ENCODE peak calls at places on chromosomes 2 and 18, in ten cellular contexts. One of them, this sample, is unnamed.

GRCh38 chr2:125172181-125172580 is 1147.1 kb downstream of the CNTNAP5 start:
- DNase-seq in tibial nerve: no peak
- DNase-seq in NCI-H2029: no peak
- DNase-seq in Right ventricle myocardium superior: no peak
- DNase-seq in activated T-helper 1 cell treated with Interleukin-2 at 50 U/mL for 16 hours: no peak
- DNase-seq in uterus: no peak
- DNase-seq in cerebellar cortex: no peak
- DNase-seq in NCI-H82: no peak
- DNase-seq in GM20000: no peak
- DNase-seq in IMR-90: no peak
- DNase-seq in this sample: peak

GRCh38 chr2:216188268-216188850 is 79.2 kb downstream of the XRCC5 start:
- DNase-seq in tibial nerve: no peak
- DNase-seq in NCI-H2029: no peak
- DNase-seq in Right ventricle myocardium superior: no peak
- DNase-seq in activated T-helper 1 cell treated with Interleukin-2 at 50 U/mL for 16 hours: no peak
- DNase-seq in uterus: no peak
- DNase-seq in cerebellar cortex: no peak
- DNase-seq in NCI-H82: no peak
- DNase-seq in GM20000: no peak
- DNase-seq in IMR-90: no peak
- DNase-seq in this sample: no peak

GRCh38 chr2:85642725-85643124 is 25.3 kb downstream of the SFTPB start:
- DNase-seq in tibial nerve: no peak
- DNase-seq in NCI-H2029: no peak
- DNase-seq in Right ventricle myocardium superior: no peak
- DNase-seq in activated T-helper 1 cell treated with Interleukin-2 at 50 U/mL for 16 hours: no peak
- DNase-seq in uterus: no peak
- DNase-seq in cerebellar cortex: no peak
- DNase-seq in NCI-H82: no peak
- DNase-seq in GM20000: no peak
- DNase-seq in IMR-90: no peak
- DNase-seq in this sample: no peak

GRCh38 chr2:73235315-73236028 is 1.4 kb downstream of the CCT7 start:
- DNase-seq in tibial nerve: no peak
- DNase-seq in NCI-H2029: no peak
- DNase-seq in Right ventricle myocardium superior: no peak
- DNase-seq in activated T-helper 1 cell treated with Interleukin-2 at 50 U/mL for 16 hours: no peak
- DNase-seq in uterus: no peak
- DNase-seq in cerebellar cortex: no peak
- DNase-seq in NCI-H82: no peak
- DNase-seq in GM20000: no peak
- DNase-seq in IMR-90: no peak
- DNase-seq in this sample: no peak

GRCh38 chr2:29011650-29012060 is 30.6 kb downstream of the TOGARAM2 start:
- DNase-seq in tibial nerve: peak
- DNase-seq in NCI-H2029: peak
- DNase-seq in Right ventricle myocardium superior: peak
- DNase-seq in activated T-helper 1 cell treated with Interleukin-2 at 50 U/mL for 16 hours: peak
- DNase-seq in uterus: no peak
- DNase-seq in cerebellar cortex: peak
- DNase-seq in NCI-H82: peak
- DNase-seq in GM20000: no peak
- DNase-seq in IMR-90: no peak
- DNase-seq in this sample: peak

GRCh38 chr2:197209742-197210408 is 100.7 kb downstream of the ANKRD44 start:
- DNase-seq in tibial nerve: no peak
- DNase-seq in NCI-H2029: no peak
- DNase-seq in Right ventricle myocardium superior: no peak
- DNase-seq in activated T-helper 1 cell treated with Interleukin-2 at 50 U/mL for 16 hours: no peak
- DNase-seq in uterus: no peak
- DNase-seq in cerebellar cortex: no peak
- DNase-seq in NCI-H82: no peak
- DNase-seq in GM20000: peak
- DNase-seq in IMR-90: no peak
- DNase-seq in this sample: no peak

GRCh38 chr2:12722445-12723316 is 5.9 kb downstream of the TRIB2 start:
- DNase-seq in tibial nerve: no peak
- DNase-seq in NCI-H2029: no peak
- DNase-seq in Right ventricle myocardium superior: no peak
- DNase-seq in activated T-helper 1 cell treated with Interleukin-2 at 50 U/mL for 16 hours: no peak
- DNase-seq in uterus: no peak
- DNase-seq in cerebellar cortex: no peak
- DNase-seq in NCI-H82: no peak
- DNase-seq in GM20000: no peak
- DNase-seq in IMR-90: no peak
- DNase-seq in this sample: no peak

GRCh38 chr2:38740851-38741541 is 10.2 kb downstream of the SRSF7 start:
- DNase-seq in tibial nerve: no peak
- DNase-seq in NCI-H2029: no peak
- DNase-seq in Right ventricle myocardium superior: no peak
- DNase-seq in activated T-helper 1 cell treated with Interleukin-2 at 50 U/mL for 16 hours: no peak
- DNase-seq in uterus: no peak
- DNase-seq in cerebellar cortex: peak
- DNase-seq in NCI-H82: peak
- DNase-seq in GM20000: no peak
- DNase-seq in IMR-90: peak
- DNase-seq in this sample: peak

GRCh38 chr2:18777250-18777812 is 188.0 kb upstream of the NT5C1B start:
- DNase-seq in tibial nerve: no peak
- DNase-seq in NCI-H2029: no peak
- DNase-seq in Right ventricle myocardium superior: no peak
- DNase-seq in activated T-helper 1 cell treated with Interleukin-2 at 50 U/mL for 16 hours: no peak
- DNase-seq in uterus: no peak
- DNase-seq in cerebellar cortex: no peak
- DNase-seq in NCI-H82: peak
- DNase-seq in GM20000: no peak
- DNase-seq in IMR-90: no peak
- DNase-seq in this sample: no peak

GRCh38 chr2:73072416-73072815 is 904 bp upstream of the SFXN5 start:
- DNase-seq in tibial nerve: no peak
- DNase-seq in NCI-H2029: no peak
- DNase-seq in Right ventricle myocardium superior: no peak
- DNase-seq in activated T-helper 1 cell treated with Interleukin-2 at 50 U/mL for 16 hours: no peak
- DNase-seq in uterus: no peak
- DNase-seq in cerebellar cortex: no peak
- DNase-seq in NCI-H82: peak
- DNase-seq in GM20000: no peak
- DNase-seq in IMR-90: no peak
- DNase-seq in this sample: no peak

GRCh38 chr18:62458868-62459716 is 63.7 kb upstream of the ZCCHC2 start:
- DNase-seq in tibial nerve: no peak
- DNase-seq in NCI-H2029: no peak
- DNase-seq in Right ventricle myocardium superior: peak
- DNase-seq in activated T-helper 1 cell treated with Interleukin-2 at 50 U/mL for 16 hours: no peak
- DNase-seq in uterus: no peak
- DNase-seq in cerebellar cortex: no peak
- DNase-seq in NCI-H82: no peak
- DNase-seq in GM20000: no peak
- DNase-seq in IMR-90: no peak
- DNase-seq in this sample: no peak

GRCh38 chr18:28511421-28511821 is 334.5 kb upstream of the CDH2 start:
- DNase-seq in tibial nerve: no peak
- DNase-seq in NCI-H2029: no peak
- DNase-seq in Right ventricle myocardium superior: no peak
- DNase-seq in activated T-helper 1 cell treated with Interleukin-2 at 50 U/mL for 16 hours: no peak
- DNase-seq in uterus: no peak
- DNase-seq in cerebellar cortex: no peak
- DNase-seq in NCI-H82: no peak
- DNase-seq in GM20000: no peak
- DNase-seq in IMR-90: peak
- DNase-seq in this sample: peak

GRCh38 chr18:55886886-55887285 is 298.9 kb upstream of the TCF4 start:
- DNase-seq in tibial nerve: no peak
- DNase-seq in NCI-H2029: no peak
- DNase-seq in Right ventricle myocardium superior: no peak
- DNase-seq in activated T-helper 1 cell treated with Interleukin-2 at 50 U/mL for 16 hours: no peak
- DNase-seq in uterus: no peak
- DNase-seq in cerebellar cortex: no peak
- DNase-seq in NCI-H82: no peak
- DNase-seq in GM20000: no peak
- DNase-seq in IMR-90: no peak
- DNase-seq in this sample: no peak

GRCh38 chr18:28690100-28690499 is 513.2 kb upstream of the CDH2 start:
- DNase-seq in tibial nerve: no peak
- DNase-seq in NCI-H2029: no peak
- DNase-seq in Right ventricle myocardium superior: no peak
- DNase-seq in activated T-helper 1 cell treated with Interleukin-2 at 50 U/mL for 16 hours: no peak
- DNase-seq in uterus: no peak
- DNase-seq in cerebellar cortex: no peak
- DNase-seq in NCI-H82: no peak
- DNase-seq in GM20000: no peak
- DNase-seq in IMR-90: no peak
- DNase-seq in this sample: no peak

GRCh38 chr2:157443795-157444642 is at the start of gene CYTIP:
- DNase-seq in tibial nerve: peak
- DNase-seq in NCI-H2029: no peak
- DNase-seq in Right ventricle myocardium superior: no peak
- DNase-seq in activated T-helper 1 cell treated with Interleukin-2 at 50 U/mL for 16 hours: no peak
- DNase-seq in uterus: no peak
- DNase-seq in cerebellar cortex: no peak
- DNase-seq in NCI-H82: no peak
- DNase-seq in GM20000: peak
- DNase-seq in IMR-90: no peak
- DNase-seq in this sample: no peak

GRCh38 chr2:173669271-173669853 is 295.8 kb downstream of the SP3 start:
- DNase-seq in tibial nerve: no peak
- DNase-seq in NCI-H2029: no peak
- DNase-seq in Right ventricle myocardium superior: no peak
- DNase-seq in activated T-helper 1 cell treated with Interleukin-2 at 50 U/mL for 16 hours: no peak
- DNase-seq in uterus: no peak
- DNase-seq in cerebellar cortex: no peak
- DNase-seq in NCI-H82: no peak
- DNase-seq in GM20000: no peak
- DNase-seq in IMR-90: peak
- DNase-seq in this sample: peak

GRCh38 chr18:57150828-57151227 is 3.9 kb downstream of the BOD1L2 start:
- DNase-seq in tibial nerve: no peak
- DNase-seq in NCI-H2029: no peak
- DNase-seq in Right ventricle myocardium superior: no peak
- DNase-seq in activated T-helper 1 cell treated with Interleukin-2 at 50 U/mL for 16 hours: no peak
- DNase-seq in uterus: no peak
- DNase-seq in cerebellar cortex: peak
- DNase-seq in NCI-H82: peak
- DNase-seq in GM20000: no peak
- DNase-seq in IMR-90: no peak
- DNase-seq in this sample: no peak

GRCh38 chr2:156489750-156490466 is 53.7 kb downstream of the GPD2 start:
- DNase-seq in tibial nerve: no peak
- DNase-seq in NCI-H2029: no peak
- DNase-seq in Right ventricle myocardium superior: no peak
- DNase-seq in activated T-helper 1 cell treated with Interleukin-2 at 50 U/mL for 16 hours: no peak
- DNase-seq in uterus: no peak
- DNase-seq in cerebellar cortex: no peak
- DNase-seq in NCI-H82: no peak
- DNase-seq in GM20000: no peak
- DNase-seq in IMR-90: no peak
- DNase-seq in this sample: no peak

GRCh38 chr2:43343573-43344304 is 117.3 kb upstream of the ZFP36L2 start:
- DNase-seq in tibial nerve: peak
- DNase-seq in NCI-H2029: peak
- DNase-seq in Right ventricle myocardium superior: peak
- DNase-seq in activated T-helper 1 cell treated with Interleukin-2 at 50 U/mL for 16 hours: no peak
- DNase-seq in uterus: peak
- DNase-seq in cerebellar cortex: peak
- DNase-seq in NCI-H82: no peak
- DNase-seq in GM20000: no peak
- DNase-seq in IMR-90: peak
- DNase-seq in this sample: peak

GRCh38 chr2:198309673-198310280 is 505.4 kb downstream of the PLCL1 start:
- DNase-seq in tibial nerve: peak
- DNase-seq in NCI-H2029: peak
- DNase-seq in Right ventricle myocardium superior: no peak
- DNase-seq in activated T-helper 1 cell treated with Interleukin-2 at 50 U/mL for 16 hours: peak
- DNase-seq in uterus: no peak
- DNase-seq in cerebellar cortex: peak
- DNase-seq in NCI-H82: peak
- DNase-seq in GM20000: peak
- DNase-seq in IMR-90: peak
- DNase-seq in this sample: peak

GRCh38 chr2:101976887-101977286 is 14.9 kb upstream of the IL1R2 start:
- DNase-seq in tibial nerve: no peak
- DNase-seq in NCI-H2029: no peak
- DNase-seq in Right ventricle myocardium superior: no peak
- DNase-seq in activated T-helper 1 cell treated with Interleukin-2 at 50 U/mL for 16 hours: no peak
- DNase-seq in uterus: no peak
- DNase-seq in cerebellar cortex: no peak
- DNase-seq in NCI-H82: no peak
- DNase-seq in GM20000: no peak
- DNase-seq in IMR-90: no peak
- DNase-seq in this sample: no peak

GRCh38 chr18:33596178-33596854 is 18.3 kb downstream of the ASXL3 start:
- DNase-seq in tibial nerve: no peak
- DNase-seq in NCI-H2029: peak
- DNase-seq in Right ventricle myocardium superior: no peak
- DNase-seq in activated T-helper 1 cell treated with Interleukin-2 at 50 U/mL for 16 hours: no peak
- DNase-seq in uterus: no peak
- DNase-seq in cerebellar cortex: no peak
- DNase-seq in NCI-H82: no peak
- DNase-seq in GM20000: no peak
- DNase-seq in IMR-90: peak
- DNase-seq in this sample: peak

GRCh38 chr18:48667276-48668254 is 128.7 kb downstream of the CTIF start:
- DNase-seq in tibial nerve: no peak
- DNase-seq in NCI-H2029: peak
- DNase-seq in Right ventricle myocardium superior: no peak
- DNase-seq in activated T-helper 1 cell treated with Interleukin-2 at 50 U/mL for 16 hours: no peak
- DNase-seq in uterus: no peak
- DNase-seq in cerebellar cortex: peak
- DNase-seq in NCI-H82: peak
- DNase-seq in GM20000: no peak
- DNase-seq in IMR-90: peak
- DNase-seq in this sample: peak

GRCh38 chr2:176132397-176133086 is 3.0 kb downstream of the HOXD8 start:
- DNase-seq in tibial nerve: no peak
- DNase-seq in NCI-H2029: peak
- DNase-seq in Right ventricle myocardium superior: no peak
- DNase-seq in activated T-helper 1 cell treated with Interleukin-2 at 50 U/mL for 16 hours: no peak
- DNase-seq in uterus: peak
- DNase-seq in cerebellar cortex: no peak
- DNase-seq in NCI-H82: peak
- DNase-seq in GM20000: no peak
- DNase-seq in IMR-90: peak
- DNase-seq in this sample: no peak

GRCh38 chr2:85717308-85718005 is 23.3 kb downstream of the GNLY start:
- DNase-seq in tibial nerve: no peak
- DNase-seq in NCI-H2029: no peak
- DNase-seq in Right ventricle myocardium superior: no peak
- DNase-seq in activated T-helper 1 cell treated with Interleukin-2 at 50 U/mL for 16 hours: no peak
- DNase-seq in uterus: no peak
- DNase-seq in cerebellar cortex: no peak
- DNase-seq in NCI-H82: peak
- DNase-seq in GM20000: no peak
- DNase-seq in IMR-90: peak
- DNase-seq in this sample: peak

GRCh38 chr2:43311276-43311675 is 84.9 kb upstream of the ZFP36L2 start:
- DNase-seq in tibial nerve: no peak
- DNase-seq in NCI-H2029: no peak
- DNase-seq in Right ventricle myocardium superior: no peak
- DNase-seq in activated T-helper 1 cell treated with Interleukin-2 at 50 U/mL for 16 hours: no peak
- DNase-seq in uterus: no peak
- DNase-seq in cerebellar cortex: no peak
- DNase-seq in NCI-H82: no peak
- DNase-seq in GM20000: no peak
- DNase-seq in IMR-90: peak
- DNase-seq in this sample: peak

GRCh38 chr2:69797836-69798465 is 31.5 kb upstream of the GMCL1 start:
- DNase-seq in tibial nerve: no peak
- DNase-seq in NCI-H2029: no peak
- DNase-seq in Right ventricle myocardium superior: no peak
- DNase-seq in activated T-helper 1 cell treated with Interleukin-2 at 50 U/mL for 16 hours: no peak
- DNase-seq in uterus: no peak
- DNase-seq in cerebellar cortex: peak
- DNase-seq in NCI-H82: peak
- DNase-seq in GM20000: no peak
- DNase-seq in IMR-90: no peak
- DNase-seq in this sample: no peak

GRCh38 chr2:101308432-101309210 is at the start of gene RNF149:
- DNase-seq in tibial nerve: peak
- DNase-seq in NCI-H2029: peak
- DNase-seq in Right ventricle myocardium superior: peak
- DNase-seq in activated T-helper 1 cell treated with Interleukin-2 at 50 U/mL for 16 hours: peak
- DNase-seq in uterus: peak
- DNase-seq in cerebellar cortex: peak
- DNase-seq in NCI-H82: peak
- DNase-seq in GM20000: peak
- DNase-seq in IMR-90: peak
- DNase-seq in this sample: peak